ENCODE peak calls at places on chromosomes 12 and 14, in eight cellular contexts. K is stomach, Z is transverse colon, D is testis, S is ovary, T is adrenal gland, J is tibial nerve, Q is IMR-90. B is an unnamed sample. For H3K4me1, the result is how much of the 10 kb centered on the place peaks cover.

GRCh38 chr12:54207539-54208267 is 18.9 kb upstream of the SMUG1 start:
- DNase-seq in K (peak), Q (peak), Z (peak), T (peak), D (peak), J (peak), S (peak), B (peak)

GRCh38 chr12:65656904-65657351 is 167.4 kb upstream of the HMGA2 start:
- DNase-seq in D (no peak), J (no peak), K (no peak), T (no peak), Q (peak), S (no peak), Z (no peak), B (no peak)

GRCh38 chr12:125696044-125696443 is 630.8 kb downstream of the AACS start:
- DNase-seq in Z (no peak), T (no peak), K (no peak), D (no peak), S (no peak), Q (no peak), J (no peak), B (no peak)

GRCh38 chr14:21011136-21011535 is 12.0 kb downstream of the SLC39A2 start:
- DNase-seq in T (no peak), Q (no peak), J (no peak), D (no peak), K (no peak), Z (no peak), S (no peak), B (no peak)

GRCh38 chr14:35339761-35340406 is 47.7 kb downstream of the PSMA6 start:
- DNase-seq in T (no peak), K (no peak), Q (no peak), S (no peak), J (no peak), D (no peak), Z (no peak), B (peak)

GRCh38 chr12:116959845-116960514 is 49.2 kb downstream of the FBXW8 start:
- DNase-seq in Q (no peak), K (no peak), J (no peak), S (no peak), Z (no peak), T (no peak), D (no peak), B (no peak)

GRCh38 chr12:51441583-51441982 is 17.0 kb downstream of the SLC4A8 start:
- DNase-seq in T (peak), S (peak), J (no peak), D (no peak), K (no peak), Z (no peak), Q (peak), B (no peak)

GRCh38 chr12:26748741-26749431 is 84.1 kb downstream of the ITPR2 start:
- DNase-seq in Z (no peak), D (no peak), S (no peak), K (no peak), J (no peak), Q (peak), T (no peak), B (no peak)

GRCh38 chr12:28367993-28368392 is 177.7 kb downstream of the CCDC91 start:
- DNase-seq in K (no peak), J (no peak), T (no peak), S (no peak), Q (no peak), Z (no peak), D (no peak), B (no peak)

GRCh38 chr12:75738486-75738885 is 227.1 kb upstream of the KRR1 start:
- DNase-seq in Q (peak), T (no peak), K (no peak), J (no peak), Z (no peak), D (no peak), S (no peak), B (no peak)

GRCh38 chr14:76876076-76876475 is 49.9 kb downstream of the LRRC74A start:
- DNase-seq in T (peak), Q (peak), S (peak), J (no peak), K (peak), D (peak), Z (peak), B (peak)

GRCh38 chr14:66039495-66039894 is 446.7 kb upstream of the CCDC196 start:
- DNase-seq in Q (no peak), T (no peak), J (no peak), D (no peak), K (no peak), S (no peak), Z (no peak), B (no peak)

GRCh38 chr12:121845699-121846098 is 13.0 kb downstream of the HPD start:
- DNase-seq in S (no peak), D (no peak), K (no peak), Z (no peak), Q (no peak), T (no peak), J (no peak), B (no peak)

GRCh38 chr12:121849660-121850059 is 9.0 kb downstream of the HPD start:
- DNase-seq in D (no peak), S (no peak), Z (no peak), J (no peak), Q (no peak), T (no peak), K (no peak), B (no peak)

GRCh38 chr12:121843236-121843982 is 15.2 kb downstream of the HPD start:
- DNase-seq in D (no peak), J (no peak), Z (no peak), S (no peak), T (no peak), Q (no peak), K (no peak), B (no peak)

GRCh38 chr12:121849211-121849610 is 9.4 kb downstream of the HPD start:
- DNase-seq in Q (no peak), T (no peak), K (no peak), J (no peak), S (no peak), Z (no peak), D (no peak), B (no peak)
- H3K4me1 ChIP-seq in Q (under half), T (under half), K (under half), J (under half), S (under half), Z (under half), D (under half), B (under half)

GRCh38 chr12:113829212-113829611 is 136.9 kb downstream of the RBM19 start:
- DNase-seq in Q (no peak), Z (no peak), J (no peak), S (no peak), D (no peak), T (no peak), K (no peak), B (no peak)
- TF ChIP-seq POLR2A in Q (no peak), Z (no peak), J (no peak), S (no peak), D (no peak), T (no peak), K (no peak), B (no peak)

GRCh38 chr12:96399919-96400630 is at the start of gene CDK17:
- DNase-seq in D (peak), K (peak), Q (peak), T (peak), J (peak), Z (peak), S (peak), B (peak)
- TF ChIP-seq CTCF in D (peak), K (peak), Q (peak), T (no peak), J (peak), Z (peak), S (peak), B (peak)

DNA sequence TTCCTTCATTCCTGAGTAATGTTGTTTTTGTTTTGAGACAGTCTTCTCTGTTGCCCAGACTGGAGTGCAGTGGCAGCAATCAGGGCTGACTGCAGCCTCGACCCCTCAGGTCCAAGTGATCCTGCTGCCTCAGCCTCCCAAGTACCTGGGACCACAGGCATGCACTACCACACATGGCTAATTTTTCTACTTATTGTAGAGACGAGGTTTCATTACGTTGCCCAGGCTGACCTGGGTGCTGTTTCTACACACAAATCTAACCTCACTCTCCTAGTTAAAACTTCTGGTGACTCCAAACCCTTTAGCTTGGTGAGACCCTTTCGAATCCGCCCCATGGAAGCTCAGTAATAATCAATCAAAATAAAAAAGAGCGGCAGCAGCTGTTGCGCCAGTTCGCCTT is 1.3 kb downstream of the TMEM116 start:
- DNase-seq in S (no peak), T (no peak), Z (no peak), D (no peak), J (no peak), Q (no peak), K (no peak), B (no peak)
- H3K4me1 ChIP-seq in S (under half), T (under half), Z (half or more), D (under half), J (under half), Q (under half), K (half or more), B (under half)

GRCh38 chr12:118372541-118373495 is at the start of gene TAOK3:
- DNase-seq in D (peak), J (peak), S (peak), T (peak), Q (peak), Z (peak), K (peak), B (peak)
- TF ChIP-seq POLR2A in D (no peak), J (peak), S (peak), T (peak), Q (peak), Z (peak), K (no peak), B (peak)

DNA sequence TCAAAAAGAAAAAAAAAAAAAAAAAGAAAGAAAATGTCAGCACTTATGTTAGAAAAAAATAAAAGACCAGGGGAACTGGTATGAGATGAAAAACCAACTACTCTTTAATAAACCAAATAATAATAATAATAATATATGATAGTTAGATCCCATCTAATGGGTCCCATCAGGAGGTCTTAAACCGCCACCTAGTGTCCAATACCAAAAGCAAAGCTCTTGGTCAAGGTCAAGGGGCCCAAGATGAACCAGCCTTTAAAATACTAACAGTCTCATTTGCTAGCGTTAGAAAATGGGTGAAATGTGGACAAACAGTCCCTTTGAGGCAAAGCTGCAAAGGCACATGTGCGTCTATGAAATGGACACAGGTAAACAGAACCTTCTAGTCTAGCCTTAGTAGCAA is 12.3 kb downstream of the BRAP start:
- DNase-seq in S (no peak), Q (peak), J (no peak), T (no peak), Z (no peak), K (no peak), D (no peak), B (no peak)
- TF ChIP-seq CTCF in S (peak), Q (peak), J (peak), T (peak), Z (peak), K (peak), D (peak), B (peak)

DNA sequence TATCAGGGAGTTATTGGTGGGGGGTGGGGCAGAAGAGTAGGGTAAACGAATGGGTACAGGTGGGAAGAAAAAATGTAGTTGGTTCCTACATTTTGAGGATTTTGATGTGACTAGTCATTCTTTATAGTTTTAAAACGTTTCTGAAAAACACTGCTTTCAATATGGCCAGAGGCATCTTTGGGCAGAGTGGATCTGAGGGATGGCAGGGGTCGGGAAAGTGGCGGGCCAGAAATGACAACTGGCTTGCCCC is 527 bp upstream of the ATP23 start:
- DNase-seq in Z (peak), D (no peak), J (no peak), S (no peak), T (no peak), Q (no peak), K (no peak), B (no peak)
- H3K4me1 ChIP-seq in Z (under half), D (under half), J (under half), S (under half), T (under half), Q (under half), K (under half), B (under half)

B was measured in heart left ventricle.